ENCODE peak calls at places on chromosome 18, in nine cellular contexts. D, X, A, J, H, R, C, O and I are unnamed samples.

GRCh38 chr18:42414756-42415454 is 459.9 kb downstream of the PIK3C3 start:
- DNase-seq in X (peak; percentile 65), R (no peak), A (no peak), H (peak; percentile 87), C (no peak), J (peak; percentile 91), O (no peak), D (peak; percentile 66), I (peak; percentile 76)

GRCh38 chr18:23825978-23826405 is 136.7 kb downstream of the LAMA3 start:
- DNase-seq in O (no peak), A (no peak), X (peak; percentile 89), H (peak; percentile 56), J (peak; percentile 83), C (no peak), R (no peak), D (peak; percentile 87), I (peak; percentile 90)

GRCh38 chr18:13809521-13810252 is 14.3 kb upstream of the MC5R start:
- DNase-seq in J (no peak), O (no peak), A (no peak), C (no peak), R (no peak), D (no peak), H (no peak), X (no peak), I (no peak)

GRCh38 chr18:25425030-25425429 is 73.1 kb upstream of the ZNF521 start:
- DNase-seq in H (no peak), J (no peak), A (no peak), X (no peak), R (no peak), D (no peak), O (no peak), C (no peak), I (no peak)

GRCh38 chr18:48949051-48949605 is 1.6 kb downstream of the SMAD7 start:
- DNase-seq in H (no peak), D (no peak), R (no peak), J (peak; percentile 34), O (no peak), A (no peak), C (peak; percentile 60), X (no peak), I (no peak)

GRCh38 chr18:40235881-40236280 is 1719.2 kb upstream of the PIK3C3 start:
- DNase-seq in X (no peak), O (no peak), C (no peak), R (no peak), A (no peak), D (no peak), J (no peak), H (no peak), I (no peak)

GRCh38 chr18:28175930-28176673 is 828 bp downstream of the CDH2 start:
- DNase-seq in O (no peak), D (no peak), H (no peak), A (peak; percentile 13), C (no peak), J (peak; percentile 46), R (no peak), X (no peak), I (peak; percentile 48)

GRCh38 chr18:10139783-10140410 is 226.1 kb downstream of the VAPA start:
- DNase-seq in X (no peak), D (no peak), A (peak; percentile 15), C (peak; percentile 11), O (no peak), R (peak; percentile 52), J (peak; percentile 70), H (peak; percentile 63), I (peak; percentile 48)

GRCh38 chr18:55396267-55396905 is 191.6 kb downstream of the TCF4 start:
- DNase-seq in A (no peak), D (no peak), O (no peak), C (no peak), R (no peak), J (peak; percentile 35), X (no peak), H (no peak), I (no peak)

GRCh38 chr18:72539861-72540260 is 4.3 kb downstream of the CBLN2 start:
- DNase-seq in J (no peak), C (no peak), X (no peak), R (no peak), A (no peak), H (no peak), D (no peak), O (no peak), I (no peak)

GRCh38 chr18:48609114-48609513 is 70.3 kb downstream of the CTIF start:
- DNase-seq in X (no peak), A (no peak), H (no peak), R (no peak), C (no peak), O (no peak), D (no peak), J (no peak), I (no peak)

DNA sequence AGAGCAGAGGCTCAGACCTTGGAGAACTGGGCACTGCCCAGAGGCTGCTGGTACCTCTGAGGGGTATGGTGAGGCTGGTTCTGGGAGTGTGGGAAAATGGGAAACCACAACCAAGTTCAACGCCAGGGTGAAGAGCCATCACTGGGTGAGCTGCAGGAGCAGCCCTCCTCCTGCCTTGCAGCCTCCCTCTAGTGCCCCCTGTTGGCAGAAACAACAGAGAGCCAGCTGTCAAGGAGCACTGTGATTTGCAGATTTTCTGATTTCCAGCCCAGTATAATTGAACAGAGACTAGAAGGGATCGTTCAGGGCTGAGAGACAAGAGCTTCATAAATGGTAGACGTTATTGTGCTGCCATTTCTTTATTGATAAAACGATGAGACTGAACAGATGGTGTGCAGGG is 50.5 kb downstream of the MAPK4 start:
- DNase-seq in C (peak; percentile 21), O (no peak), A (no peak), R (no peak), X (no peak), D (no peak), J (no peak), H (no peak), I (no peak)
- TF ChIP-seq CTCF in C (peak; percentile 44), O (no peak), A (no peak), R (no peak), X (no peak), D (no peak), J (no peak), H (peak; percentile 1), I (no peak)

GRCh38 chr18:22175326-22175725 is 5.9 kb downstream of the GATA6 start:
- DNase-seq in D (no peak), O (no peak), R (no peak), X (no peak), H (no peak), A (no peak), J (no peak), C (no peak), I (no peak)

GRCh38 chr18:22177496-22177866 is 8.1 kb downstream of the GATA6 start:
- DNase-seq in J (no peak), C (no peak), R (no peak), H (no peak), O (no peak), X (no peak), D (no peak), A (no peak), I (no peak)

GRCh38 chr18:22174341-22175148 is 5.2 kb downstream of the GATA6 start:
- DNase-seq in D (no peak), H (no peak), X (no peak), R (no peak), O (no peak), A (no peak), C (no peak), J (no peak), I (no peak)

GRCh38 chr18:22176622-22177495 is 7.5 kb downstream of the GATA6 start:
- DNase-seq in D (no peak), R (peak; percentile 72), X (no peak), H (no peak), A (no peak), J (peak; percentile 78), O (no peak), C (no peak), I (no peak)

DNA sequence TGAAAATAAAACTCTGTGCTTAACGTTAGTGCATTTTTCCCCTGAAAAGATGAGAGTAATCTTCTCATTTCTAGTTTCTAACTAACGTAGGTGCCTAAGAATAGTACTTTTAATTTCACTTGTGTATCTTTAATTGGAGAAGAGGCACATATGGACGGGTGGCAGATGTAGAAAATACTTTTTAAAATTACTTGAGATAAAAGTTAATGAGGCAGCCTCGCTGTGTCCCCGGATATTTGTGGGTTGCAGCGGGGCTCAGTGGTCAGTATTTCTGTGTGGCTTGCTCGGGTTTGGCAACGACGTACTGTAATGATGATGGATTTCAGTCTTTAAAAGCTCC is 6.9 kb downstream of the GATA6 start:
- DNase-seq in J (no peak), C (no peak), D (no peak), R (no peak), A (no peak), O (no peak), H (no peak), X (no peak), I (no peak)
- H3K4me3 ChIP-seq in J (peak overlapping the region; percentile 48), C (no peak overlapping the region), D (peak overlapping the region; percentile 95), R (no peak overlapping the region), A (no peak overlapping the region), O (peak overlapping the region; percentile 37), H (peak overlapping the region; percentile 40), X (peak overlapping the region; percentile 38), I (peak overlapping the region; percentile 10)

DNA sequence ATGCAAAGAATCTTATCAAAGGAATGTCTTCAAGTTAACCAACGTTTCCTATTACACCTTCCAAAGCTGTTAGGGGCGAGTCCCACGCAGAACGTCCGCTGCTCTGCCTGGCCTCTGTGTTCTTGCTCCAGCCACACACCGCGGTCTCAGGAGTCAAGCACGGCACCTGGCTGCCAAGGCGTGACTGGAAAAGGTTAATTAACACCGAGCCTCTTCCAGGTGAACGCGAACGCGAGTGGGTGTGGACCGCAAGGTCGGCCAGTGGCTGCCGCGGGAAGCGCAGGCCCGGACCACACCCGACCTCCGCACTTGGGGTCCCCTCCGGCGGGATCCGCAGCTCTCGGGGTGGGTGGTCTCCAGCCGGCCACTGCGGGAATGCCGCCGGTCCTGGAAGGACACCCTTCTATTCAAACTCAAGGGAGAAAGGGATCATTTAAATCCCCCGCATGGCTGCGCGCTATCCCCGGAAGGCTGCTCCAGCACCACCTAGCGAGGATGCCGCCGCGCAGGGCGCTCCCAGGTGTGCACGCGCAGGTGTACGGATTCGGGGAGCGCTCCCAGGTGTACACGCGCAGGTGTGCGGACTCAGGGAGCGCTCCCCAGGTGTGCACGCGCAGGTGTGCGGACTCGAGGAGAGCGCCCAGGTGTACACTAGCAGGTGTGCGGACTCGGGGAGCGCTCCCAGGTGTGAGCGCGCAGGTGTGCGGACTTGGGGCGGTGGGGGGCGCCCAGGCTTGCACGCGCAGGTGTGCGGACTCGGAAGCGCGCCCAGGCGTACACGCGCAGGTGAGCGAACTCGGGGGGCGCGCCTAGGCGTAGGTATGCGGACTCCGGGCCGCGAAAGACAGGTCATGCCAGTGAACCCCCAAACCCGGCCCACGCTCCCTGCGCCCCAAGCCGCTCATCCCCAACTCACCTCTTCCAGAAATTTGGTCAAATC is 662 bp downstream of the CYB5A start:
- DNase-seq in J (no peak), R (no peak), X (no peak), C (peak; percentile 8), O (peak; percentile 79), D (no peak), A (no peak), H (no peak), I (no peak)
- TF ChIP-seq CTCF in J (peak; percentile 18), R (no peak), X (no peak), C (no peak), O (peak; percentile 12), D (no peak), A (no peak), H (peak; percentile 9), I (no peak)

DNA sequence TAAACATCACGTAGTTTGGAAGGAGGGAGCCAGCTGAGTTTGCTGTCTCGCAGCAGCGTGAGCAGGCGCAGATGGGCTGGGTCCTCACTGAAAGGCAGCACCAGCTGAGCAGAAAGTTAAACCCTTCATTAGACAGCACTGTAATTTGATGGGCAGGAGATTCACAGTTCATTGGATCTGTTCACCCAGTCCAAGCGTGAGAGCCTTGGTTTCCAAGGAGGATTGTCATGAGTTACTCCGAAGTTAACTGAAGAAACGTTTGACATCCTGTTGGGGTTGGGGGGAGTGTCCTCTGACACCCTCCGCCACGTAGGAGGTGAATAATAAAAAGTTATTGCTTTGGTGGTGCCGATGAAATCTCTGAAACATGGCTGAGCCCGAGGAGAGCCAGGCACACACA is 89.8 kb upstream of the NFATC1 start:
- DNase-seq in R (no peak), X (no peak), H (no peak), O (no peak), D (no peak), C (no peak), A (no peak), J (no peak), I (no peak)
- H3K4me3 ChIP-seq in R (no peak overlapping the region), X (no peak overlapping the region), H (no peak overlapping the region), O (no peak overlapping the region), D (no peak overlapping the region), C (no peak overlapping the region), A (no peak overlapping the region), J (no peak overlapping the region), I (no peak overlapping the region)